ENCODE peak calls at places on chromosome 15, in seven cellular contexts. L, R, U, A, D, M and Q are unnamed samples.
A peak's percentile ranks its signal among the peaks of the same experiment; 100 is the strongest.

GRCh38 chr15:35753486-35753885 is 207.5 kb upstream of the DPH6 start:
- DNase-seq in D (no peak), R (no peak), L (no peak), A (no peak), U (no peak), M (no peak), Q (no peak)

GRCh38 chr15:52788099-52788986 is 1.8 kb downstream of the ONECUT1 start:
- DNase-seq in A (no peak), U (no peak), M (no peak), L (no peak), D (no peak), R (peak; percentile 68), Q (no peak)

GRCh38 chr15:90301901-90302300 is 36.4 kb downstream of the NGRN start:
- DNase-seq in R (peak; percentile 26), L (no peak), A (no peak), M (no peak), D (no peak), U (peak; percentile 15), Q (no peak)

GRCh38 chr15:71387825-71388224 is 272.6 kb downstream of the THSD4 start:
- DNase-seq in M (no peak), A (no peak), D (no peak), U (no peak), R (no peak), L (no peak), Q (no peak)

GRCh38 chr15:98277602-98278001 is 317.1 kb downstream of the ARRDC4 start:
- DNase-seq in D (no peak), M (no peak), L (no peak), U (no peak), A (no peak), R (no peak), Q (no peak)

GRCh38 chr15:60389261-60390077 is 8.3 kb downstream of the ANXA2 start:
- DNase-seq in R (no peak), U (no peak), M (no peak), L (no peak), D (no peak), A (peak; percentile 42), Q (no peak)

GRCh38 chr15:72474912-72475601 is 927 bp downstream of the ARIH1 start:
- DNase-seq in M (peak; percentile 54), R (peak; percentile 79), L (peak; percentile 40), U (peak; percentile 67), A (peak; percentile 35), D (peak; percentile 75), Q (peak; percentile 81)

GRCh38 chr15:52013151-52013791 is 5.7 kb upstream of the MAPK6 start:
- DNase-seq in L (no peak), U (no peak), R (no peak), M (peak; percentile 19), A (no peak), D (no peak), Q (peak; percentile 37)

GRCh38 chr15:60121845-60122244 is 117.7 kb downstream of the FOXB1 start:
- DNase-seq in M (no peak), A (peak; percentile 15), R (no peak), D (no peak), U (no peak), L (no peak), Q (no peak)

GRCh38 chr15:99228120-99228770 is 21.1 kb downstream of the TTC23 start:
- DNase-seq in U (no peak), D (no peak), M (no peak), A (no peak), L (no peak), R (no peak), Q (no peak)

GRCh38 chr15:50939911-50940310 is 31.4 kb downstream of the AP4E1 start:
- DNase-seq in D (no peak), M (no peak), R (no peak), U (peak; percentile 30), L (no peak), A (no peak), Q (no peak)

GRCh38 chr15:42584031-42584765 is 8.8 kb downstream of the STARD9 start:
- DNase-seq in U (peak; percentile 32), M (peak; percentile 63), D (no peak), R (no peak), A (no peak), L (no peak), Q (peak; percentile 45)

GRCh38 chr15:51878446-51879386 is 49.3 kb downstream of the TMOD3 start:
- DNase-seq in L (no peak), D (no peak), M (peak; percentile 39), A (no peak), R (no peak), U (no peak), Q (peak; percentile 98)

GRCh38 chr15:39946862-39947261 is 12.9 kb downstream of the EIF2AK4 start:
- DNase-seq in L (no peak), D (no peak), A (no peak), U (no peak), M (no peak), R (no peak), Q (no peak)

GRCh38 chr15:97849183-97849582 is 111.3 kb upstream of the ARRDC4 start:
- DNase-seq in U (no peak), A (no peak), D (no peak), R (no peak), L (no peak), M (no peak), Q (no peak)

GRCh38 chr15:78906310-78906608 is 33.6 kb downstream of the MORF4L1 start:
- DNase-seq in U (peak; percentile 30), M (no peak), D (no peak), A (no peak), R (no peak), L (no peak), Q (peak; percentile 49)

GRCh38 chr15:69758810-69759410 is 306.3 kb downstream of the RPLP1 start:
- DNase-seq in A (peak; percentile 56), D (no peak), U (no peak), L (no peak), M (no peak), R (no peak), Q (peak; percentile 27)

GRCh38 chr15:70475439-70475781 is 287.9 kb downstream of the UACA start:
- DNase-seq in R (no peak), L (no peak), D (no peak), U (no peak), A (no peak), M (no peak), Q (no peak)

GRCh38 chr15:88894348-88894818 is 961 bp downstream of the HAPLN3 start:
- DNase-seq in A (no peak), M (peak; percentile 76), R (peak; percentile 95), U (peak; percentile 49), L (no peak), D (peak; percentile 80), Q (peak; percentile 72)

GRCh38 chr15:89740137-89740536 is 10.9 kb downstream of the MESP1 start:
- DNase-seq in U (peak; percentile 72), D (peak; percentile 84), M (peak; percentile 77), L (peak; percentile 67), A (peak; percentile 43), R (peak; percentile 73), Q (peak; percentile 86)

GRCh38 chr15:23074684-23075083 is 35.3 kb upstream of the TUBGCP5 start:
- DNase-seq in M (no peak), L (no peak), D (no peak), U (no peak), A (no peak), R (no peak), Q (no peak)

GRCh38 chr15:51298656-51299055 is 39.7 kb downstream of the CYP19A1 start:
- DNase-seq in D (no peak), M (no peak), U (no peak), R (no peak), L (no peak), A (no peak), Q (no peak)

GRCh38 chr15:101120473-101120872 is 131.4 kb downstream of the CHSY1 start:
- DNase-seq in A (no peak), M (no peak), U (no peak), L (no peak), R (no peak), D (no peak), Q (no peak)

GRCh38 chr15:48507416-48508065 is 138.0 kb downstream of the FBN1 start:
- DNase-seq in R (no peak), U (peak; percentile 43), D (peak; percentile 42), L (peak; percentile 47), M (peak; percentile 22), A (peak; percentile 8), Q (peak; percentile 77)

GRCh38 chr15:88634449-88634848 is 4.4 kb upstream of the ISG20 start:
- DNase-seq in R (no peak), U (no peak), L (no peak), M (no peak), A (no peak), D (no peak), Q (no peak)

GRCh38 chr15:58440181-58440910 is 8.6 kb downstream of the LIPC start:
- DNase-seq in M (no peak), U (peak; percentile 71), L (peak; percentile 59), R (no peak), A (no peak), D (no peak), Q (peak; percentile 90)
- H3K9ac ChIP-seq in M (no peak overlapping the region), U (no peak overlapping the region), L (peak overlapping the region; percentile 68), R (no peak overlapping the region), A (no peak overlapping the region), D (peak overlapping the region; percentile 25), Q (peak overlapping the region; percentile 45)

DNA sequence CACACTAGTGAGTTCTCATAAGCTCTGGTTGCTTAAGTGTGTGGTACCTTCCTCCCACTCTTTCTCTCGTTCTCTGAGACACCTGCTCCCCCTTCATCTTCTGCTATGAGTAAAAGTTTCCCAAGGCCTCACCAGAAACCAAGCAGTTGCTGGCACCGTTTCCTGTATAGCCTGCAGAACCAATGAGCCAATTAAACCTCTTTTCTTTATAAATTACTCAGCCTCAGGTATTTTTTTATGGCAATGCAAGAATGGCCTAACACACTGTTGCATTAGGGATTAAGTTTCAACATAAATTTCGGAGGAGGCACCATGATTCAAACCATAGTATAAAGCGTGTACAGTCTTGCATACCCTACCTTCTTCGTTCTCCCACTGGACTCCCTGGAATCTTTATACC is 252.3 kb upstream of the CHRM5 start:
- DNase-seq in M (no peak), L (no peak), R (no peak), D (no peak), A (no peak), U (no peak), Q (no peak)
- TF ChIP-seq MAX in M (no peak), L (no peak), R (no peak), D (no peak), A (no peak), U (no peak), Q (no peak)

GRCh38 chr15:34185666-34186065 is 24.2 kb downstream of the KATNBL1 start:
- DNase-seq in R (no peak), A (no peak), M (no peak), D (no peak), U (no peak), L (no peak), Q (no peak)

GRCh38 chr15:34182942-34183341 is 27.0 kb downstream of the KATNBL1 start:
- DNase-seq in M (no peak), A (no peak), L (no peak), D (no peak), R (no peak), U (no peak), Q (peak; percentile 28)

DNA sequence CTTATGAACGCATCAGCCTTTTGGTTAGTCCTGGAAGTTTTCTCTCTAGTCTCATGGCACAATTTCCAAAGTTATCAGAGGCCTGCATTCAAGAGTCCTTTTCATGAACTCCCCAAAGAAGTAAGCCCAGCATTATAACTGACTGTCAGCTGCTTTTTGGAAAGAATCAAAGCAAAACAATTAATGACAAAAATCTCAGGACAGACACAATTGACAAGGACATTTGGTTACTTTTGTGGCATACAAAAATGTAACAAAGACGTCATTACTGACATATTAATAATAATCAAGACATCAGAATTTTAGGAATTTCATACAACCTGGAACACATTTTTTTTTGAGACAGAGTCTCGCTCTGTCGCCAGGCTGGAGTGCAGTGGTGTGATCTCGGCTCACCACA is 21.2 kb downstream of the KATNBL1 start:
- DNase-seq in M (no peak), U (no peak), D (no peak), A (no peak), L (no peak), R (no peak), Q (no peak)
- H3K9ac ChIP-seq in M (no peak overlapping the region), U (no peak overlapping the region), D (no peak overlapping the region), A (no peak overlapping the region), L (no peak overlapping the region), R (no peak overlapping the region), Q (no peak overlapping the region)

GRCh38 chr15:67101981-67102929 is 36.9 kb downstream of the SMAD3 start:
- DNase-seq in M (no peak), D (no peak), A (peak; percentile 97), R (no peak), U (no peak), L (no peak), Q (peak; percentile 77)
- TF ChIP-seq MAX in M (no peak), D (no peak), A (peak; percentile 76), R (no peak), U (no peak), L (no peak), Q (no peak)